ENCODE peak calls at places on chromosomes 12 and 14, in five cellular contexts. U is fibroblast of lung, L is endothelial cell of umbilical vein, M is tibial artery, P is H9. H is an unnamed sample.

GRCh38 chr14:103386632-103387329 is 1.6 kb downstream of the MARK3 start:
- DNase-seq in U (peak; percentile 42), L (peak; percentile 47), M (no peak), P (no peak), H (no peak)

GRCh38 chr14:74257078-74257987 is 18.1 kb downstream of the VSX2 start:
- DNase-seq in U (no peak), L (peak; percentile 21), M (no peak), P (peak; percentile 72), H (no peak)

GRCh38 chr12:54300732-54301427 is at the start of gene NFE2:
- DNase-seq in U (peak; percentile 83), L (no peak), M (no peak), P (peak; percentile 93), H (peak; percentile 60)

GRCh38 chr12:93571360-93571853 is 1.1 kb upstream of the SOCS2 start:
- DNase-seq in U (peak; percentile 51), L (peak; percentile 59), M (peak; percentile 84), P (peak; percentile 94), H (peak; percentile 42)

GRCh38 chr14:72416892-72417291 is 477.0 kb downstream of the DPF3 start:
- DNase-seq in U (no peak), L (no peak), M (no peak), P (no peak), H (no peak)

GRCh38 chr14:65880507-65880906 is 468.0 kb downstream of the FUT8 start:
- DNase-seq in U (no peak), L (no peak), M (no peak), P (no peak), H (no peak)

GRCh38 chr12:32970465-32971110 is 74.0 kb upstream of the PKP2 start:
- DNase-seq in U (no peak), L (no peak), M (no peak), P (no peak), H (no peak)

GRCh38 chr14:100526057-100526456 is 61.2 kb downstream of the BEGAIN start:
- DNase-seq in U (no peak), L (no peak), M (no peak), P (no peak), H (no peak)

GRCh38 chr12:130856088-130856487 is 15.8 kb upstream of the RAN start:
- DNase-seq in U (no peak), L (no peak), M (no peak), P (no peak), H (no peak)

GRCh38 chr12:2358986-2359658 is 306.3 kb downstream of the CACNA1C start:
- DNase-seq in U (no peak), L (no peak), M (no peak), P (no peak), H (no peak)
- TF ChIP-seq CTCF in U (no peak), L (no peak), M (no peak), P (no peak), H (no peak)

DNA sequence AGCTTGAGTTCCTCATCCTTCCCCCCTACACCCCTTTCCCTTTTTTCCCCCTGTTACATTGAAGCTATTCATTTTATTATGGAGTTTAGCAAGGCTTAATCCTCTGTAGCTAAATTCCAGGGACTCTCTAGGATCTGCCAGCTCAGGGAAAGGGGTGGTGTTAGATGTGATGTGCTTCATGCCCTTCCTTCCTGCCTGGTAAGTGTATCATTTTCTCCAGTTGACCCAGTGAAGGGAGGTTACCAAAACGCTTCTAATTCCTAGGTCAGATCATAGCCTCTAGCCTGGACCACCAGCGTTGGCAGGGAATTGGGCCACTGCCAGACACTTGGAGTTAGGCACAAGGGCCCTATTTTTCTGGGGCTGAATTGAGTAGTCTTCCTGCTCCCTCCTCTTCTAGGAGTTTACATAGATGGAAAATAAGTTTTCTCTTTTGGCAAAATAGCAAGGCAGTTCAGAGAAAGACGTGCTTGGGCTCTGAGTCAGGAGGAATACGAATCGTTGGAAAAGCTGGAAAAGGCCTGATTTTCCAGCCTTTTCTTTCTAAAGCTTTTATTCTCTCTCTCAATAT is 88.3 kb downstream of the NPAS3 start:
- DNase-seq in U (peak; percentile 78), L (no peak), M (no peak), P (no peak), H (no peak)
- H3K27ac ChIP-seq in U (no peak overlapping the region), L (no peak overlapping the region), M (peak overlapping the region; percentile 54), P (no peak overlapping the region), H (no peak overlapping the region)

DNA sequence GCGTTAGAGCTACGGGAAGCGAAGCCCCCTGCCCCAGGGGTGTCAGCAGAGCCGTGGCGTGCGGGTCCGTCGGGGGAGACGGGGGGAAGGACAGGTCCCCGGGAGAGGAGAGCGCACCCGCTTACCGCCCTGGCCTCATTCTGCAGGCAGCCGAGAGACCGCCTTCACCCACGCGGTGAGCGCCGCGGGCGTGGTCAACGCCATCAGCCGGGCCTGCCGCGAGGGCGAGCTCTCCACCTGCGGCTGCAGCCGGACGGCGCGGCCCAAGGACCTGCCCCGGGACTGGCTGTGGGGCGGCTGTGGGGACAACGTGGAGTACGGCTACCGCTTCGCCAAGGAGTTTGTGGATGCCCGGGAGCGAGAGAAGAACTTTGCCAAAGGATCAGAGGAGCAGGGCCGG is 10.5 kb downstream of the WNT5B start:
- DNase-seq in U (no peak), L (no peak), M (no peak), P (no peak), H (no peak)
- TF ChIP-seq CTCF in U (no peak), L (no peak), M (no peak), P (no peak), H (no peak)

GRCh38 chr12:62632521-62632920 is 165.9 kb downstream of the MON2 start:
- DNase-seq in U (peak; percentile 43), L (peak; percentile 8), M (peak; percentile 83), P (peak; percentile 81), H (no peak)
- H3K27ac ChIP-seq in U (peak overlapping the region; percentile 35), L (no peak overlapping the region), M (peak overlapping the region; percentile 70), P (no peak overlapping the region), H (no peak overlapping the region)

DNA sequence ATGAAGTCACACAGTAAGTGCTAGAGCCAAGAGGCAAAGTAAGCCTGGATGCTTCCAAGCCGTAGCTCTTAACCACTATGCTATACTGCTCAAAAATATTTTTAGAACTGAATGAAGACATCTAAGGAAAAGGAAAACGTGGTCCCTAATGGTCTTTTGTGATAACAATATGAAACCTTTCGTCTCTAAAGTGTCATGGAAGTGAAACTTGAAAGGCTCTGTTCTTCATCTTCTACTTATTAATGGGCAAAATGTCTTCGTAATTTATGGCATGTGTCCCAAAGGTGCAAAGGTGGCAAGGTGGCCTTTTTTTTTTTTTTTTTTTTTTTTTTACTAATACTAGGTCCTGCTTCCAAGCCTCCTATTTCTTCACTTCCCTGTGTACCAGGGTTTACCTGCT is 85.3 kb downstream of the ETV6 start:
- DNase-seq in U (no peak), L (no peak), M (no peak), P (no peak), H (no peak)
- TF ChIP-seq CTCF in U (no peak), L (no peak), M (no peak), P (no peak), H (no peak)